ENCODE peak calls at places on chromosomes 6 and 20, in six cellular contexts. O is tibial artery; W is activated naive CD8-positive, alpha-beta T cell treated with anti-CD3 and anti-CD28 coated beads, Interleukin-2, amount 50 U/mL, for 24 hours; F is GM23248; E is activated CD4-positive, alpha-beta T cell treated with anti-CD3 and anti-CD28 coated beads, Interleukin-2, amount 50 U/mL, for 4 hours; L is PC-3. Z is an unnamed sample.

GRCh38 chr6:44051516-44051915 is 75.7 kb downstream of the MRPL14 start:
- DNase-seq in F (peak; percentile 87), W (no peak), E (no peak), O (no peak), L (peak; percentile 76), Z (no peak)

GRCh38 chr6:81834141-81834621 is 81.7 kb upstream of the TENT5A start:
- DNase-seq in O (no peak), W (no peak), E (no peak), L (peak; percentile 53), F (peak; percentile 77), Z (no peak)

GRCh38 chr20:17898548-17898994 is 70.0 kb downstream of the SNX5 start:
- DNase-seq in F (peak; percentile 85), W (peak; percentile 70), E (peak; percentile 56), O (peak; percentile 83), L (peak; percentile 86), Z (peak; percentile 49)

GRCh38 chr6:75201901-75202672 is 3.8 kb downstream of the COL12A1 start:
- DNase-seq in W (peak; percentile 8), L (no peak), O (peak; percentile 82), F (peak; percentile 63), E (no peak), Z (no peak)

GRCh38 chr6:38080889-38081288 is 261.4 kb downstream of the ZFAND3 start:
- DNase-seq in L (peak; percentile 93), F (peak; percentile 17), O (no peak), E (no peak), W (no peak), Z (no peak)

GRCh38 chr6:134943567-134944111 is 6.3 kb downstream of the ALDH8A1 start:
- DNase-seq in O (no peak), W (no peak), L (no peak), E (no peak), F (no peak), Z (no peak)

GRCh38 chr20:21090738-21091120 is 15.4 kb downstream of the LINC00237 start:
- DNase-seq in O (no peak), E (no peak), F (no peak), W (no peak), L (no peak), Z (no peak)

GRCh38 chr6:34680802-34681515 is 15.6 kb downstream of the ILRUN start:
- DNase-seq in L (peak; percentile 61), F (peak; percentile 47), E (no peak), O (no peak), W (no peak), Z (no peak)

GRCh38 chr20:22745194-22745500 is 160.8 kb upstream of the FOXA2 start:
- DNase-seq in F (no peak), O (no peak), W (no peak), E (no peak), L (no peak), Z (no peak)

GRCh38 chr6:149043476-149044130 is 273.9 kb upstream of the TAB2 start:
- DNase-seq in W (peak; percentile 50), O (no peak), L (peak; percentile 37), E (no peak), F (peak; percentile 42), Z (no peak)

GRCh38 chr6:145539831-145540230 is 195.5 kb downstream of the EPM2A start:
- DNase-seq in E (no peak), F (peak; percentile 58), L (peak; percentile 19), O (no peak), W (no peak), Z (no peak)

GRCh38 chr20:4455301-4455701 is 266.4 kb upstream of the PRND start:
- DNase-seq in E (no peak), F (no peak), O (no peak), W (no peak), L (peak; percentile 96), Z (no peak)

GRCh38 chr20:23142162-23143050 is 56.3 kb upstream of the CD93 start:
- DNase-seq in O (peak; percentile 67), L (peak; percentile 68), F (no peak), W (no peak), E (no peak), Z (no peak)

Z was measured in Jurkat, Clone E6-1.